ENCODE peak calls at places on chromosomes 2 and 18, in seven cellular contexts. O, L, N, P, U, S and K are unnamed samples.

GRCh38 chr2:168916329-168916672 is 15.2 kb downstream of the G6PC2 start:
- DNase-seq in O (no peak), L (no peak), N (no peak), P (no peak), U (no peak), S (no peak), K (no peak)

GRCh38 chr18:49662506-49662905 is 100.6 kb downstream of the LIPG start:
- DNase-seq in O (no peak), L (no peak), N (no peak), P (no peak), U (no peak), S (no peak), K (no peak)

GRCh38 chr18:76458522-76459311 is 36.3 kb downstream of the ZNF516 start:
- DNase-seq in O (no peak), L (no peak), N (no peak), P (no peak), U (no peak), S (no peak), K (no peak)

GRCh38 chr2:9752441-9753275 is 90.6 kb upstream of the TAF1B start:
- DNase-seq in O (no peak), L (peak), N (no peak), P (peak), U (no peak), S (no peak), K (no peak)

GRCh38 chr2:56183643-56184499 is at the start of gene CCDC85A:
- DNase-seq in O (peak), L (peak), N (peak), P (peak), U (peak), S (peak), K (peak)

GRCh38 chr2:145591109-145591809 is 1071.3 kb upstream of the ZEB2 start:
- DNase-seq in O (no peak), L (no peak), N (no peak), P (no peak), U (no peak), S (no peak), K (no peak)

GRCh38 chr18:57819671-57820460 is 16.8 kb upstream of the ATP8B1 start:
- DNase-seq in O (peak), L (peak), N (peak), P (peak), U (peak), S (peak), K (peak)

GRCh38 chr2:149331023-149331400 is 625 bp downstream of the LYPD6 start:
- DNase-seq in O (no peak), L (no peak), N (no peak), P (peak), U (no peak), S (no peak), K (no peak)

GRCh38 chr2:97718051-97718882 is 4.9 kb downstream of the ZAP70 start:
- DNase-seq in O (no peak), L (no peak), N (no peak), P (no peak), U (no peak), S (no peak), K (no peak)

GRCh38 chr2:218895758-218896500 is 15.3 kb downstream of the WNT10A start:
- DNase-seq in O (no peak), L (no peak), N (no peak), P (no peak), U (no peak), S (peak), K (no peak)

GRCh38 chr2:74548285-74548918 is 5.3 kb downstream of the LOXL3 start:
- DNase-seq in O (no peak), L (no peak), N (peak), P (peak), U (no peak), S (peak), K (no peak)

GRCh38 chr18:11055721-11056120 is 93.6 kb downstream of the PIEZO2 start:
- DNase-seq in O (no peak), L (no peak), N (no peak), P (no peak), U (no peak), S (no peak), K (no peak)

GRCh38 chr18:45839415-45840395 is 14.2 kb downstream of the SIGLEC15 start:
- DNase-seq in O (peak), L (peak), N (peak), P (peak), U (peak), S (peak), K (no peak)

GRCh38 chr2:240329116-240329665 is 106.3 kb upstream of the GPC1 start:
- DNase-seq in O (no peak), L (no peak), N (no peak), P (no peak), U (no peak), S (no peak), K (no peak)

GRCh38 chr2:199977984-199978415 is 22.6 kb downstream of the MAIP1 start:
- DNase-seq in O (no peak), L (peak), N (no peak), P (no peak), U (no peak), S (no peak), K (no peak)

GRCh38 chr18:2494921-2495320 is 76.4 kb downstream of the METTL4 start:
- DNase-seq in O (no peak), L (no peak), N (no peak), P (no peak), U (no peak), S (no peak), K (no peak)

GRCh38 chr2:225582355-225583116 is 183.0 kb downstream of the NYAP2 start:
- DNase-seq in O (no peak), L (no peak), N (no peak), P (no peak), U (no peak), S (no peak), K (no peak)

GRCh38 chr2:216649573-216649972 is 16.4 kb downstream of the IGFBP2 start:
- DNase-seq in O (no peak), L (no peak), N (no peak), P (no peak), U (no peak), S (peak), K (no peak)

GRCh38 chr18:12907258-12907925 is 23.4 kb upstream of the PTPN2 start:
- DNase-seq in O (no peak), L (no peak), N (no peak), P (no peak), U (no peak), S (no peak), K (no peak)

GRCh38 chr2:69138247-69138754 is 125.3 kb downstream of the ANTXR1 start:
- DNase-seq in O (no peak), L (peak), N (no peak), P (peak), U (no peak), S (no peak), K (no peak)

GRCh38 chr2:9474361-9475117 is at the start of gene IAH1:
- DNase-seq in O (peak), L (peak), N (peak), P (peak), U (peak), S (peak), K (peak)

GRCh38 chr2:98663521-98664090 is 55.2 kb downstream of the UNC50 start:
- DNase-seq in O (no peak), L (no peak), N (no peak), P (no peak), U (no peak), S (no peak), K (no peak)

GRCh38 chr2:219571311-219572236 is at the start of gene OBSL1:
- DNase-seq in O (peak), L (peak), N (peak), P (peak), U (peak), S (peak), K (peak)

GRCh38 chr2:41621578-41621977 is 426.2 kb upstream of the PKDCC start:
- DNase-seq in O (peak), L (no peak), N (no peak), P (no peak), U (no peak), S (no peak), K (peak)